ENCODE peak calls at places on chromosomes 5 and 9, in four cellular contexts. E is PC-3, Q is GM23248, W is HCT116. I is an unnamed sample.

GRCh38 chr5:53260446-53260845 is 150.9 kb upstream of the MOCS2 start:
- DNase-seq in W (no peak), Q (no peak), E (no peak), I (no peak)

GRCh38 chr5:178229861-178230260 is 2.7 kb downstream of the PHYKPL start:
- DNase-seq in E (no peak), Q (no peak), W (no peak), I (no peak)

GRCh38 chr9:73118898-73119554 is 32.6 kb upstream of the ANXA1 start:
- DNase-seq in Q (peak), E (peak), W (peak), I (no peak)

GRCh38 chr5:135219868-135220267 is 179.2 kb downstream of the MACROH2A1 start:
- DNase-seq in E (no peak), Q (no peak), W (no peak), I (no peak)

GRCh38 chr9:109488791-109489492 is 9.2 kb downstream of the PTPN3 start:
- DNase-seq in Q (no peak), W (no peak), E (no peak), I (no peak)

GRCh38 chr9:137820161-137820855 is 57.3 kb upstream of the CACNA1B start:
- DNase-seq in W (no peak), Q (peak), E (no peak), I (no peak)

GRCh38 chr5:532521-533242 is 8.4 kb upstream of the SLC9A3 start:
- DNase-seq in Q (no peak), W (no peak), E (no peak), I (no peak)

GRCh38 chr5:147515269-147515668 is 5.4 kb upstream of the DPYSL3 start:
- DNase-seq in E (no peak), Q (no peak), W (no peak), I (peak)

GRCh38 chr5:18553269-18553668 is 919.0 kb downstream of the TAF11L14 start:
- DNase-seq in W (no peak), Q (peak), E (peak), I (no peak)

GRCh38 chr5:156918311-156918845 is 44.6 kb downstream of the TIMD4 start:
- DNase-seq in E (no peak), Q (no peak), W (no peak), I (no peak)

GRCh38 chr5:132471944-132472343 is 18.6 kb downstream of the IRF1 start:
- DNase-seq in W (no peak), Q (no peak), E (no peak), I (no peak)

GRCh38 chr9:72383978-72384709 is 19.1 kb upstream of the ZFAND5 start:
- DNase-seq in W (no peak), E (peak), Q (peak), I (no peak)

GRCh38 chr9:121698627-121699270 is 47.3 kb downstream of the DAB2IP start:
- DNase-seq in Q (peak), E (peak), W (no peak), I (peak)

GRCh38 chr5:138180183-138180782 is 1.4 kb downstream of the KIF20A start:
- DNase-seq in E (peak), W (peak), Q (peak), I (peak)

GRCh38 chr9:93298498-93299417 is 114.8 kb downstream of the WNK2 start:
- DNase-seq in E (no peak), W (no peak), Q (no peak), I (no peak)

GRCh38 chr5:15249152-15249551 is 250.8 kb upstream of the FBXL7 start:
- DNase-seq in W (no peak), Q (peak), E (peak), I (no peak)

GRCh38 chr5:125874717-125875116 is 548.5 kb upstream of the GRAMD2B start:
- DNase-seq in W (no peak), Q (no peak), E (peak), I (no peak)

GRCh38 chr9:99595796-99596195 is 225.9 kb upstream of the NR4A3 start:
- DNase-seq in E (no peak), W (no peak), Q (no peak), I (no peak)

GRCh38 chr5:57335092-57335491 is 147.5 kb downstream of the ACTBL2 start:
- DNase-seq in Q (peak), E (peak), W (no peak), I (no peak)

GRCh38 chr5:57341380-57341979 is 141.1 kb downstream of the ACTBL2 start:
- DNase-seq in E (no peak), W (no peak), Q (no peak), I (no peak)

GRCh38 chr5:57340681-57341080 is 141.9 kb downstream of the ACTBL2 start:
- DNase-seq in Q (no peak), W (no peak), E (no peak), I (no peak)

GRCh38 chr5:57338849-57339340 is 143.7 kb downstream of the ACTBL2 start:
- DNase-seq in Q (no peak), E (no peak), W (no peak), I (no peak)

DNA sequence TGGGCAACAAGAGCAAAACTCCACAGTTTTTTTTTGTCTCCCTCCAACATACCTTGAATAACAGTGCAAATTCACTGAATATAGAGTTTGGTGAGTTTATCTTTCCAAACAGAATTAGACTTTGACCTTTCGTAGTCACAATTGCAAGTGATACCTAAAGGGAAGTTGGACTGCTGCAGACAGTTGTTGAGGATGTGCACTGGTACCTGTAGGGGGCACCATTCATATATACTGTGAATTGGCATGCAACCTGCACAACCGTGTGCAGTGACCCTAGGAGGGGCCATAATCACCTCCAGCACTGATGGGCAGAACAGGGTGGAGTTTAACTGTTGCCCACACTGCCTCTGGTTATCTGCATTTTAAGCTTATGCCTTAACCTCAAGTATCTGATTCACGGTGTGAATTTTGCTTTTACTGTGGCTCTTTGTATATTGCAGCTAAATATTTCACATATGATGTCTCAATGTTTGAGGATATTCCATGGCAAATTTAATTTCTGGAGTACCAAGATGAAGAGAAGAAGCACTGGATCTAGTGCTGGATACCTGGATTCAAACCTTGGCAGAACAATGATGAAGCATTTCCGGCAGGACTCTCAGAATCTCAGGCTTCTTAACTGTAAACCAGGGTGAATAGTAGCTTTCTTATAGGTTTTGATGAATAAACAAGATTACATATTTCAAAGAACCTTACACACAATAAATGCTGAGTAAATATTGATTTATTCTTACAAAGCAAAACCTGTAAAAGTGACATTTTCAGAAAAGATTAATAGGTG is 144.4 kb downstream of the ACTBL2 start:
- DNase-seq in Q (peak), E (peak), W (peak), I (peak)
- H3K9ac ChIP-seq in Q (no peak), E (no peak), W (no peak), I (no peak)

DNA sequence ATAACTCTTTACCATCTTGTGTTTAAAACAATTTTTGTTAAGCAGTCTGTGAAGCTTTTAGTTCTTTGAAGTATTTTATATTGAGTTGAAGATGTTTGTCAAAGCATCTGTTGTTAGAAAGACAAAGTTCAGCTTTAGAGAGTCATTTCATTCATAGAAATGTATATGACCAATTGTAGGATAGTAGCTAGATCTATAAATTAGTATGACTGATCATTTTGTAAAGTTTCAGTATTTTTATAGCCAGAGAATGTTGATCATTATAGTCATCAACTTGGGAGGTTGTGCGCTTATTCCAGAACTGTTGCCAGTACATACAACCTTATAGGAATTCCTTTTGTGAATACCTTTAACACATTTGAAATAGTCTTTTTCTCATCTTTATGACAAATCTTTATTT is 5.2 kb downstream of the NIPBL start:
- DNase-seq in E (peak), W (no peak), Q (no peak), I (no peak)
- TF ChIP-seq EZH2phosphoT487 in E (no peak), W (no peak), Q (no peak), I (no peak)

GRCh38 chr9:135468866-135469521 is 10.6 kb upstream of the PPP1R26 start:
- DNase-seq in E (peak), W (peak), Q (peak), I (no peak)
- H2AFZ ChIP-seq in E (peak), W (no peak), Q (peak), I (no peak)

DNA sequence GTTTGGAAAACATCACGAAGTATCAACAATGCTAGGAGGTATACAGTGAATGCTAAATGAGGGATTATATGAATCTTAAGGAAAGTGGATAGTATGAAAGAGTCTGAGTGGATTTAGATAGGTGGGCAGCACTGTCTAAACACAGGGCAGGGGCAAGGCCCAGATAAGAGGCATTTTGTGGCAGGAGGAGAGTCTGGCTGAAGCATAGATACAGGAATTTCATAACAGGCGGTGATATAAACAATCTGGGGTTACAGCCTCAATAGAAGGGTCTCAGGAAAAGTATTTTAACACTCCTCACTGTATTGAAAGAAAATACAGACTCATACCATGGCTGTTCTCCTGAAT is 96.9 kb downstream of the PLPP1 start:
- DNase-seq in E (no peak), W (no peak), Q (no peak), I (no peak)
- H3K9ac ChIP-seq in E (peak), W (peak), Q (peak), I (no peak)

DNA sequence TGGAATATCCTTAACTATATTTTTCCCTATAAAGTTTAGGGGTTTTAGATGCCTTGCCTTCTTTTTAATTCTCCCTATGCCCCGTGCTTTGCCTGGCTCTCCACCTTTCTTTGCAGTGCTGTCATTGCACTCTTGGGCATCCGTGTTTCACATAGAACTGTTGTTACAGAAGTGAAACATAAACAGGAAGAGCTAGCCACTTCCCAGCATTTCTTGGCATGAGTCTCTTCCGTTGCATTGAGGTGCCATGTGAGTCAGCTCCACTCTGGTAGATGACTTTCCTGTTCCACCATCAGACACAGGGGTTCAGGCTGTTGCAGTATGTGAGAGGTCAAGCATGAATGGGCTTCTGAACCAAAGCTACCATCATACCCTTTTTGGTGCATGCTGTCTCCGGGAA is 73.4 kb downstream of the ANGPTL2 start:
- DNase-seq in W (no peak), Q (peak), E (peak), I (no peak)
- TF ChIP-seq EZH2phosphoT487 in W (no peak), Q (no peak), E (no peak), I (no peak)

GRCh38 chr5:13567819-13568218 is 376.7 kb downstream of the DNAH5 start:
- DNase-seq in Q (peak), E (peak), W (no peak), I (no peak)
- H2AFZ ChIP-seq in Q (no peak), E (no peak), W (no peak), I (no peak)